ENCODE peak calls at places on chromosome 22, in nine cellular contexts. W, H, R, I, T, A, N, B and O are unnamed samples.
A peak's percentile ranks its signal among the peaks of the same experiment; 100 is the strongest.

GRCh38 chr22:30841264-30841663 is 127.3 kb downstream of the MORC2 start:
- DNase-seq in A (no peak), T (no peak), R (no peak), W (no peak), I (no peak), B (no peak), H (no peak), N (no peak), O (no peak)

GRCh38 chr22:50325444-50326224 is 1.2 kb downstream of the DENND6B start:
- DNase-seq in N (no peak), A (no peak), I (peak; percentile 17), H (no peak), B (no peak), W (no peak), T (no peak), R (no peak), O (no peak)

GRCh38 chr22:19984201-19984753 is 32.3 kb downstream of the ARVCF start:
- DNase-seq in I (peak; percentile 80), N (no peak), B (no peak), W (peak; percentile 59), T (no peak), H (peak; percentile 71), A (peak; percentile 63), R (no peak), O (peak; percentile 54)

GRCh38 chr22:16717699-16718558 is 107.3 kb downstream of the XKR3 start:
- DNase-seq in W (no peak), T (no peak), A (no peak), B (peak; percentile 64), R (no peak), I (no peak), H (no peak), N (no peak), O (no peak)

GRCh38 chr22:41620646-41621098 is at the start of gene DESI1:
- DNase-seq in R (no peak), A (no peak), T (no peak), H (no peak), W (peak; percentile 43), B (peak; percentile 55), I (no peak), N (no peak), O (no peak)

GRCh38 chr22:21690401-21690801 is 24.6 kb downstream of the PPIL2 start:
- DNase-seq in T (no peak), B (no peak), A (no peak), W (no peak), H (no peak), R (no peak), I (no peak), N (no peak), O (no peak)

GRCh38 chr22:25069758-25070461 is 117.4 kb downstream of the KIAA1671 start:
- DNase-seq in I (no peak), N (no peak), H (no peak), R (no peak), W (peak; percentile 50), B (no peak), T (no peak), A (peak; percentile 58), O (no peak)

GRCh38 chr22:40560551-40560950 is 76.0 kb downstream of the MRTFA start:
- DNase-seq in A (no peak), H (no peak), N (no peak), W (no peak), B (no peak), R (no peak), I (no peak), T (no peak), O (no peak)

GRCh38 chr22:38203090-38203810 is 1.5 kb downstream of the MAFF start:
- DNase-seq in B (peak; percentile 76), R (peak; percentile 84), T (peak; percentile 85), H (no peak), A (no peak), I (peak; percentile 54), N (peak; percentile 73), W (peak; percentile 57), O (no peak)

GRCh38 chr22:46959369-46959768 is 196.9 kb downstream of the TBC1D22A start:
- DNase-seq in I (no peak), R (no peak), N (no peak), A (no peak), W (no peak), B (no peak), H (no peak), T (no peak), O (no peak)

GRCh38 chr22:46585340-46586122 is 34.7 kb upstream of the GRAMD4 start:
- DNase-seq in W (no peak), R (no peak), N (no peak), A (no peak), H (no peak), T (no peak), I (no peak), B (no peak), O (no peak)

GRCh38 chr22:49296561-49296960 is 531.1 kb downstream of the BRD1 start:
- DNase-seq in B (peak; percentile 33), A (no peak), N (no peak), W (peak; percentile 8), R (peak; percentile 15), I (no peak), H (no peak), T (peak; percentile 22), O (no peak)

GRCh38 chr22:43376765-43377485 is 33.8 kb upstream of the SCUBE1 start:
- DNase-seq in T (peak; percentile 50), B (no peak), A (no peak), H (no peak), N (peak; percentile 21), I (no peak), R (peak; percentile 82), W (no peak), O (no peak)
- H3K4me1 ChIP-seq in T (peaks cover 12% of the 10 kb centered on the region), B (no peaks in the 10 kb centered on the region), A (no peaks in the 10 kb centered on the region), H (peaks cover 6% of the 10 kb centered on the region), N (no peaks in the 10 kb centered on the region), I (no peaks in the 10 kb centered on the region), R (no peaks in the 10 kb centered on the region), W (peaks cover 14% of the 10 kb centered on the region), O (peaks cover 16% of the 10 kb centered on the region)

DNA sequence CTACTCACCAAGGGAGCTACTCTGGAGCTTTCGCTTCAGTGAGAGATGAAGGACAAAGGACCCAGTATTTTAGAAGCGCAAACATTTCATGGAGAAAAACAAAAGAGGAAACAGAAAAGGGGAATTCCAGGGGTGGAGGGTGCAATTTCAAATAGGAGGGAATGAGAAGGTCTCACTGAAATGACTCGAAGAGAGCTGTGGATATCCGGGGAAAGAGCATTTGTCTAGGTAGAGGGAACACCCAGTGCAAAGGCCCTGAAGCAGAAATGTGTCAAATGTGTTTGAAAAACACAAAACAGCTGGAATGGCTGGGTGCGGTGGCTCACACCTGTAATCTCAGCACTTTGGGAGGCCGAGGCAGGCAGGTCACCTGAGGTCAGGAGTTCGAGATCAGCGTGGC is 2.4 kb downstream of the RPS19BP1 start:
- DNase-seq in T (no peak), N (no peak), H (no peak), B (no peak), A (no peak), W (no peak), I (no peak), R (no peak), O (no peak)
- H3K4me1 ChIP-seq in T (peaks cover 53% of the 10 kb centered on the region), N (peaks cover 23% of the 10 kb centered on the region), H (peaks cover 71% of the 10 kb centered on the region), B (peaks cover 25% of the 10 kb centered on the region), A (peaks cover 43% of the 10 kb centered on the region), W (peaks cover 71% of the 10 kb centered on the region), I (peaks cover 7% of the 10 kb centered on the region), R (peaks cover 23% of the 10 kb centered on the region), O (peaks cover 28% of the 10 kb centered on the region)

DNA sequence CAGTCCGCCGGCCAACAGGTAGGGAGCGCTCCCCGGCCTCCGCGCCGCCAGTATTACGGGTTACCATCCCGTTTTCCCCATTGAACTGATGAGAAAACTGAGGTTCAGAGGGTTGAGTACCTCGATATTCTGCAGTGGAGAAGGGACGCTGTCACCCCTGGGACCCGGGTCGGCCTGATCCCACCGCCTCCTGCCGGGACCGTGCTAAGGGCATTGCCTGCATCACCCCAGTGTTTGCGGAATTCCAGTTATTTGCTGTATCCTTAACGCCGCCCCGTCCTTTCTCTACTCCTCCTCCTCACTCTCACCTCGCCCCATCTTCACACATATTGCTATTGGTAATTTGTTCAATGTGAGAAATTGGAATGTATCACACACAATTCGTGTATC is 370 bp upstream of the A4GALT start:
- DNase-seq in A (no peak), T (no peak), N (no peak), H (no peak), W (no peak), R (no peak), I (no peak), B (no peak), O (no peak)
- H3K4me1 ChIP-seq in A (peaks cover 5% of the 10 kb centered on the region), T (peaks cover 23% of the 10 kb centered on the region), N (no peaks in the 10 kb centered on the region), H (peaks cover 55% of the 10 kb centered on the region), W (peaks cover 27% of the 10 kb centered on the region), R (no peaks in the 10 kb centered on the region), I (peaks cover 6% of the 10 kb centered on the region), B (peaks cover 4% of the 10 kb centered on the region), O (peaks cover 33% of the 10 kb centered on the region)

GRCh38 chr22:48185656-48186055 is 1423.2 kb downstream of the TBC1D22A start:
- DNase-seq in H (no peak), B (no peak), W (no peak), I (no peak), T (no peak), N (no peak), R (no peak), A (no peak), O (no peak)

GRCh38 chr22:48185071-48185470 is 1422.6 kb downstream of the TBC1D22A start:
- DNase-seq in H (no peak), R (no peak), W (no peak), I (no peak), T (no peak), N (no peak), A (no peak), B (no peak), O (no peak)

GRCh38 chr22:48188211-48188845 is 1425.9 kb downstream of the TBC1D22A start:
- DNase-seq in A (no peak), B (no peak), I (no peak), N (no peak), R (peak; percentile 32), H (no peak), T (no peak), W (no peak), O (no peak)

GRCh38 chr22:48186121-48186790 is 1423.8 kb downstream of the TBC1D22A start:
- DNase-seq in W (no peak), N (no peak), A (no peak), B (no peak), I (no peak), R (no peak), H (no peak), T (no peak), O (no peak)

GRCh38 chr22:48187272-48187855 is 1424.9 kb downstream of the TBC1D22A start:
- DNase-seq in W (no peak), R (no peak), N (no peak), T (no peak), A (no peak), B (no peak), H (no peak), I (no peak), O (no peak)
- H3K4me1 ChIP-seq in W (no peaks in the 10 kb centered on the region), R (peaks cover 1% of the 10 kb centered on the region), N (no peaks in the 10 kb centered on the region), T (no peaks in the 10 kb centered on the region), A (no peaks in the 10 kb centered on the region), B (no peaks in the 10 kb centered on the region), H (no peaks in the 10 kb centered on the region), I (no peaks in the 10 kb centered on the region), O (no peaks in the 10 kb centered on the region)

GRCh38 chr22:27385261-27385998 is 416.1 kb downstream of the MN1 start:
- DNase-seq in H (no peak), R (no peak), I (no peak), T (no peak), W (no peak), B (no peak), N (peak; percentile 3), A (no peak), O (no peak)
- H3K4me1 ChIP-seq in H (no peaks in the 10 kb centered on the region), R (no peaks in the 10 kb centered on the region), I (no peaks in the 10 kb centered on the region), T (no peaks in the 10 kb centered on the region), W (peaks cover under 1% of the 10 kb centered on the region), B (no peaks in the 10 kb centered on the region), N (no peaks in the 10 kb centered on the region), A (no peaks in the 10 kb centered on the region), O (peaks cover 2% of the 10 kb centered on the region)